ENCODE peak calls at places on chromosomes 16 and 17, in five cellular contexts. N, R, W, F and U are unnamed samples.

GRCh38 chr16:3864562-3864961 is 16.0 kb downstream of the CREBBP start:
- DNase-seq in R (no peak), N (no peak), F (no peak), W (no peak), U (no peak)

GRCh38 chr16:759110-759910 is 1.2 kb upstream of the MSLN start:
- DNase-seq in N (no peak), F (no peak), R (no peak), W (no peak), U (no peak)

GRCh38 chr16:87602005-87602790 is at the start of gene JPH3:
- DNase-seq in R (no peak), F (peak; percentile 80), W (peak; percentile 48), N (no peak), U (no peak)

GRCh38 chr17:44065668-44066203 is 735 bp downstream of the LSM12 start:
- DNase-seq in W (no peak), N (no peak), F (no peak), R (no peak), U (no peak)

GRCh38 chr16:84919751-84920150 is 91.6 kb downstream of the ZDHHC7 start:
- DNase-seq in F (peak; percentile 32), W (no peak), N (no peak), R (peak; percentile 81), U (no peak)

GRCh38 chr16:75148311-75149195 is at the start of gene ZFP1:
- DNase-seq in R (peak; percentile 98), W (peak; percentile 95), N (peak; percentile 96), F (peak; percentile 98), U (no peak)

GRCh38 chr16:47317465-47318240 is 143.2 kb downstream of the ITFG1 start:
- DNase-seq in W (no peak), R (no peak), F (no peak), N (no peak), U (no peak)

GRCh38 chr16:48366165-48367093 is 18.8 kb downstream of the SIAH1 start:
- DNase-seq in W (peak; percentile 11), F (peak; percentile 62), N (no peak), R (peak; percentile 79), U (no peak)

GRCh38 chr17:6361733-6362132 is 73.2 kb downstream of the AIPL1 start:
- DNase-seq in W (no peak), N (no peak), F (peak; percentile 40), R (no peak), U (peak; percentile 32)

GRCh38 chr16:29806096-29806579 is at the start of gene MAZ:
- DNase-seq in F (no peak), W (no peak), N (no peak), R (no peak), U (no peak)

GRCh38 chr17:48259710-48260291 is 152.2 kb downstream of the SNX11 start:
- DNase-seq in W (no peak), F (peak; percentile 38), N (no peak), R (no peak), U (no peak)

GRCh38 chr17:68029512-68030215 is 5.9 kb upstream of the KPNA2 start:
- DNase-seq in W (no peak), N (no peak), F (no peak), R (no peak), U (no peak)

GRCh38 chr17:49963626-49964538 is 5.1 kb upstream of the DLX4 start:
- DNase-seq in W (no peak), N (no peak), R (no peak), F (peak; percentile 69), U (no peak)

GRCh38 chr17:37344519-37344918 is 31.3 kb upstream of the C17orf78 start:
- DNase-seq in R (no peak), F (no peak), W (no peak), N (no peak), U (no peak)

GRCh38 chr17:82907797-82908261 is 68.0 kb upstream of the ZNF750 start:
- DNase-seq in W (no peak), N (no peak), R (no peak), F (no peak), U (no peak)

GRCh38 chr16:86390335-86390734 is 120.0 kb upstream of the FOXF1 start:
- DNase-seq in F (no peak), W (no peak), N (no peak), R (no peak), U (no peak)

GRCh38 chr17:37698132-37698615 is 46.7 kb downstream of the HNF1B start:
- DNase-seq in F (no peak), R (no peak), N (no peak), W (no peak), U (no peak)

GRCh38 chr16:11562941-11563340 is 23.8 kb downstream of the LITAF start:
- DNase-seq in F (no peak), N (no peak), R (no peak), W (no peak), U (no peak)

GRCh38 chr16:31521368-31521767 is 6.3 kb upstream of the AHSP start:
- DNase-seq in F (no peak), R (no peak), W (no peak), N (no peak), U (no peak)

GRCh38 chr17:7029096-7029495 is 6.2 kb downstream of the BCL6B start:
- DNase-seq in F (no peak), R (no peak), W (no peak), N (no peak), U (no peak)

GRCh38 chr16:17470002-17470870 is 524 bp downstream of the XYLT1 start:
- DNase-seq in R (no peak), N (no peak), W (no peak), F (peak; percentile 31), U (no peak)

GRCh38 chr16:89345663-89346150 is 128.2 kb downstream of the ZNF778 start:
- DNase-seq in N (no peak), R (no peak), F (no peak), W (no peak), U (no peak)

GRCh38 chr16:67846063-67846319 is 742 bp upstream of the NUTF2 start:
- DNase-seq in F (no peak), R (no peak), N (no peak), W (no peak), U (no peak)

GRCh38 chr16:67842509-67843342 is 606 bp downstream of the THAP11 start:
- DNase-seq in W (peak; percentile 49), N (peak; percentile 65), R (peak; percentile 82), F (peak; percentile 83), U (no peak)

GRCh38 chr16:67845291-67846062 is 1.3 kb upstream of the NUTF2 start:
- DNase-seq in R (no peak), W (no peak), F (no peak), N (no peak), U (no peak)

GRCh38 chr16:67843343-67843765 is 1.2 kb downstream of the THAP11 start:
- DNase-seq in F (no peak), W (no peak), N (no peak), R (peak; percentile 73), U (no peak)

DNA sequence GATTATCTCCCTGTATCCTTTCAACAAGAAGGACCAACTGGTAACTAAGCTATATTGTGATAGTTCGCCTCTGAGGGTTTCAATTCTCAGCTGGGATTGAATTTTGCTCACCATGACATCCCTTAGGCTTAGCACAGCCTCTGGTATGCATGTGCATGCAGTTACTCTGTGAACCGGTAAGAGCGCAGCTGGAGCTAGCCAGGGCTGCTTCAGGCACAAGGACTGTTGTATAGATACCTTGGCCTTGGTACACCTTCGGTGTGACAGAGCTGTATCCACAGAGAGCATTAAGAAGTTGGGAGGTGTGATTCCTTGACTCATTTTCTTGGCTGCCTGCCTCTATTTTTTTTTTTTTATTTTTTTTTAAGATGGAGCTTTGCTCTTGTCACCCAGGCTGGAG is 2.3 kb upstream of the NUTF2 start:
- DNase-seq in F (peak; percentile 50), W (no peak), R (no peak), N (no peak), U (no peak)
- TF ChIP-seq CTCF in F (no peak), W (no peak), R (no peak), N (peak; percentile 21), U (no peak)

DNA sequence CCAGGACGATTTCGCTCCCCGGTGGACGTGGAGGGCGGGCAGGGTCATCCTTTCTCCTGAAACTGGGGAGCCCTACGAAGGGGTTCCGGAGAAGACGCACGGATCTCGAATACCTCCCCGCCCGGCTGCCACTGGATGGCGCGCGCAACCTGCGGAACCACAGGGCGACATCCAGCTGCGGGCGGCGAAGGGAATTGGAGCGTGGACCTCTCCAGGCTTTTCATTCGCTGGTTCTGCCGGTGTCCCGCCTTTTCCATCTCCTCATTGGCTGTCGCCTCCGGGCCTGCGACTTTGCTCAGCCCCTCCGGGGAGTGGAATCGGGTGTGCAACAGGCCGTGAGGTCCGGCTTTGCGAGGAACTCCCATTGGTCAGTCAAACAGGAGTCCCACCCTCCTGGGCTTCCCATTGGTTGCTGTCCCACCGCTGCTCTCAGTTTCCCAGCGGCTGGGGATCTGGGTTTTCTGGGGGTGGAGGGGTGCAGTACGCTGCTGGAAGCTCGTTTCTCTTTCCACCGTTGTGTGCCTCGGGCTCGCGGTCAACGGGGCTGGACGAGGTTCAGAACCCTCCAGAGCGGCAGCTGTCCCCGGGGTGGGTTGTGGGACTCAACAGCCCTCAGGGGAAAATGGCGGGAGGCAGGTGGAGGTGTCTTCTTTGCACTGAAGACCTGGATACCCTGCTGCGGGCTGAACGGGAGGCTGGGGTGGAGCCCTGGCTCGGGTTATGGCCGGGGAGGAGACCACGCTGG is 14.5 kb downstream of the OR1D5 start:
- DNase-seq in W (peak; percentile 99), F (peak; percentile 98), N (peak; percentile 97), R (peak; percentile 98), U (peak; percentile 98)
- TF ChIP-seq CTCF in W (peak; percentile 89), F (peak; percentile 86), N (peak; percentile 84), R (peak; percentile 60), U (peak; percentile 43)

DNA sequence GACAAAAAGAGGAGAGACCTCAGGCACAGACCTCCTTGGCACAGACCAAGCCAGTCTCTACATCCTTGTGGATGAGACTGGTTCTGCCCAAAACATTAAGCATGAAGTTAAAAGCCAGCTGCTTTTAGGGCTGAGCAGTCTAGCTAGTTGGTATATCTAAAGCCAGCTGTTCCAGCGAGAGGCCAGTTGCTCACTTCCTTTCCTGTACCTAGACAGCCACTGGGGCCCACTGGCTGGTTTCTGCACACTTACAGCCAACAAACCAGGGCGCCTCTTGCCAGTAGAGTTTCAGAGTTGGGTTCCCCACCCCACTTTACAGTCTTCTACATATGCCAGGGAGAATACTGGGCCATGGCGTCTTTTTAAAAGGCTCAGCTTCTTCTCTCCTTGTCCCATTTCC is 242.4 kb downstream of the ZFHX3 start:
- DNase-seq in W (no peak), R (no peak), F (no peak), N (no peak), U (no peak)
- TF ChIP-seq CTCF in W (no peak), R (no peak), F (no peak), N (no peak), U (no peak)

GRCh38 chr17:69506489-69506888 is 92.0 kb downstream of the MAP2K6 start:
- DNase-seq in R (no peak), F (peak; percentile 57), N (no peak), W (no peak), U (no peak)
- TF ChIP-seq CTCF in R (no peak), F (peak; percentile 59), N (peak; percentile 14), W (peak; percentile 6), U (no peak)

DNA sequence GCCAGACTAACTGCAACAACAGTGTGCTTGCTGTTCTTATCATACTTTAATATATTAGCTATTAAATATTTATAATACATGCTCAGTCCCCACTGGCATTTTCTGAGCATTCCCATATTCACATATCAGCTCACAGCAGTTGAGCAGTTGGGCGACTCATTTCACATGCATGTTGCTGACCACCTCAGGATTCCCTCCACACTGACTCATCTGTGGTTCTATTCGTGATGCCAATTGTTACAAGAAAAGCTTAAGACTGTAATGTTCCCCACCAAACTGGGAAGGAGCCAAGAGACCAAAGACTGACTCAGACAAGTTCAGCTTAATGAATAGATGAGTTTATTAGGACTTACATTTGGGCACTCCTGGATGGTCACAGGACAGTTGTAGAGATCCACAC is 100.3 kb upstream of the KIF2B start:
- DNase-seq in N (no peak), R (no peak), F (no peak), W (no peak), U (no peak)
- TF ChIP-seq CTCF in N (no peak), R (no peak), F (no peak), W (no peak), U (no peak)